ENCODE peak calls at places on chromosome 1, in seven cellular contexts. B is MM.1S, A is testis, V is upper lobe of right lung, O is cardiac muscle cell, L is HepG2, S is colonic mucosa. P is an unnamed sample. For H3K27me3, the result is how much of the 10 kb centered on the place peaks cover.

GRCh38 chr1:35857830-35858229 is 25.2 kb upstream of the AGO1 start:
- DNase-seq in L (no peak), B (peak), V (no peak), S (no peak), A (peak), O (peak), P (peak)

GRCh38 chr1:7760245-7760644 is 10.9 kb upstream of the VAMP3 start:
- DNase-seq in B (no peak), A (no peak), O (no peak), L (no peak), S (no peak), V (no peak), P (no peak)

GRCh38 chr1:157596384-157596783 is 1.5 kb downstream of the FCRL4 start:
- DNase-seq in S (no peak), O (no peak), L (no peak), A (no peak), V (no peak), B (peak), P (no peak)

GRCh38 chr1:243255791-243256512 is at the start of gene SDCCAG8:
- DNase-seq in V (peak), A (peak), L (peak), S (peak), B (peak), O (peak), P (peak)

GRCh38 chr1:168693197-168693871 is 35.7 kb downstream of the DPT start:
- DNase-seq in B (no peak), S (peak), O (no peak), L (peak), V (no peak), A (no peak), P (peak)

GRCh38 chr1:38246955-38247952 is 200.7 kb upstream of the POU3F1 start:
- DNase-seq in O (no peak), V (no peak), L (peak), B (no peak), A (no peak), S (peak), P (peak)

GRCh38 chr1:85571830-85572229 is 8.7 kb upstream of the CCN1 start:
- DNase-seq in B (no peak), V (no peak), S (no peak), A (no peak), O (no peak), L (no peak), P (no peak)

GRCh38 chr1:92804721-92805169 is 19.8 kb upstream of the EVI5 start:
- DNase-seq in B (peak), A (peak), L (peak), V (peak), O (peak), S (peak), P (peak)

GRCh38 chr1:24003331-24003972 is 23.3 kb upstream of the SRSF10 start:
- DNase-seq in V (no peak), B (no peak), A (no peak), S (no peak), L (peak), O (peak), P (peak)

GRCh38 chr1:164767257-164768044 is 208.5 kb downstream of the PBX1 start:
- DNase-seq in S (no peak), A (no peak), B (peak), L (no peak), V (no peak), O (peak), P (no peak)

GRCh38 chr1:202159534-202160371 is 649 bp downstream of the PTPN7 start:
- DNase-seq in O (no peak), B (peak), V (no peak), S (peak), A (peak), L (no peak), P (no peak)

GRCh38 chr1:30407862-30408580 is 315.4 kb downstream of the MATN1 start:
- DNase-seq in S (peak), V (peak), O (peak), A (peak), L (no peak), B (no peak), P (no peak)

GRCh38 chr1:15718199-15718601 is 17.9 kb upstream of the SLC25A34 start:
- DNase-seq in V (no peak), L (no peak), A (no peak), O (no peak), S (no peak), B (no peak), P (no peak)

GRCh38 chr1:164712131-164713031 is 153.4 kb downstream of the PBX1 start:
- DNase-seq in V (no peak), B (no peak), S (peak), A (peak), O (peak), L (no peak), P (peak)

GRCh38 chr1:59699227-59699847 is 115.4 kb upstream of the HOOK1 start:
- DNase-seq in B (peak), S (no peak), O (peak), A (no peak), L (peak), V (no peak), P (peak)

GRCh38 chr1:210299501-210299900 is 29.2 kb upstream of the HHAT start:
- DNase-seq in L (no peak), S (no peak), V (no peak), O (no peak), B (no peak), A (no peak), P (no peak)

GRCh38 chr1:54153548-54154439 is 994 bp upstream of the CDCP2 start:
- DNase-seq in V (no peak), S (peak), A (peak), L (peak), B (no peak), O (peak), P (peak)

GRCh38 chr1:204199579-204199978 is 3.3 kb upstream of the KISS1 start:
- DNase-seq in V (no peak), L (no peak), B (no peak), A (no peak), S (no peak), O (no peak), P (no peak)

GRCh38 chr1:109468903-109469302 is 2.6 kb downstream of the SYPL2 start:
- DNase-seq in O (no peak), S (no peak), V (no peak), A (no peak), B (no peak), L (no peak), P (no peak)
- H3K27me3 ChIP-seq in O (under half), S (under half), V (half or more), A (under half), B (under half), L (half or more), P (half or more)

DNA sequence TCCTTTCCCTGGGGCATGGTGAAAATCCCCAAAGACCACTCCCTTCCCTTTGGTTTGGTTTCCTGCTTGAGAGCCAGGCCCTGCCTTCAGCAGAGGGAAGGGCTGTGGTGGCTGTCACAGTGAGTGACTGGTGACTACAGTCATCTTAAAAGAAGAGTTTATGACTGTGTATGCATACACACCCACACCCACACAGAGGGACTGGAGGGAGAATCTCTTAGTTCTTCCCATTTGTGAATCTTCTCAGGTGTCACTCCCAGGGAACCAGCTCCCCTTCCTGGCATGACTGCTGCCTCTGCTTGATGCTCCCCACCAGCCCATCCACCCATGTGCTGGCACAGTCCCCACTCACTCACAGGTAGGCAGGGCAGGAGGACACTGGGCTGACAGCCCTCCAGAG is 3.9 kb upstream of the KCNA2 start:
- DNase-seq in L (no peak), O (no peak), S (no peak), B (no peak), A (no peak), V (no peak), P (no peak)
- H3K27me3 ChIP-seq in L (half or more), O (half or more), S (under half), B (under half), A (under half), V (under half), P (half or more)

DNA sequence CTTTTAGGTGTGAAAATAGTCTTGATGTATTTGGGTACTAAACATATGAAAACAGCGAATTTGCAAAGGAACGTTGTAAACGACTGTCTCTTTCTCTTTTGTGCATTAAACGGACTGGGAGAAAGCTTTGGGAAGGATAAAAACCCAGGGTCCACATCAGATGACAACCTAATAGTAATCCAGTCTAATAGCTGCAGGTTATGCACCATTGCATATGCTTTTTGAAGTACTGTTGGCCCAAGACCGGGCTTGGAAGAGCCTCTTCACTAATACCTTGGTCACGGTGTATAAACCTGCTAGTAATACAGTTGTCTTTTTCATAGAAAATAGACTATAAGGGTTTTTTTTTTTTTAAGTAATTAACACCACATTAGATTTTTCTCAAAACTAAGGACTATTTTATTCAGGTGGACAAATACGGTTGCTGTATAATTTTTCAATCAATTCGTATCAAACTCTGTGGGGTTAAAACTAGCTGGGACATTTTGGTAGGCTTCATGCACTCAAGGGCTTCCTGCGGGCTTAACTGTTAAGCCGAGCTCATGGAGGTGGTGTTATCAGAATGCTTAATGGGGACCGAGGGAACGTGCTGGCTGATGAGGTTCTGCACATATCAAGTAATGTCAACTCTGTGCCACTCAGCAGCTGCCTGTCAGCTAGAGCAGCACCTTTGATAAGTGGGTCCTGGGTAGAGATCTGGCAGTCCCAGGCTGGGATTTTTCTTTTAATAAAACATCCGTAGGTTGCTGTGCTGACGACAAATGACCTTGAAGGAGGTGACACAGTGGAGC is 2.1 kb downstream of the RYR2 start:
- DNase-seq in V (no peak), A (no peak), L (no peak), S (no peak), O (no peak), B (no peak), P (no peak)
- H3K27me3 ChIP-seq in V (under half), A (under half), L (under half), S (under half), O (under half), B (under half), P (half or more)

DNA sequence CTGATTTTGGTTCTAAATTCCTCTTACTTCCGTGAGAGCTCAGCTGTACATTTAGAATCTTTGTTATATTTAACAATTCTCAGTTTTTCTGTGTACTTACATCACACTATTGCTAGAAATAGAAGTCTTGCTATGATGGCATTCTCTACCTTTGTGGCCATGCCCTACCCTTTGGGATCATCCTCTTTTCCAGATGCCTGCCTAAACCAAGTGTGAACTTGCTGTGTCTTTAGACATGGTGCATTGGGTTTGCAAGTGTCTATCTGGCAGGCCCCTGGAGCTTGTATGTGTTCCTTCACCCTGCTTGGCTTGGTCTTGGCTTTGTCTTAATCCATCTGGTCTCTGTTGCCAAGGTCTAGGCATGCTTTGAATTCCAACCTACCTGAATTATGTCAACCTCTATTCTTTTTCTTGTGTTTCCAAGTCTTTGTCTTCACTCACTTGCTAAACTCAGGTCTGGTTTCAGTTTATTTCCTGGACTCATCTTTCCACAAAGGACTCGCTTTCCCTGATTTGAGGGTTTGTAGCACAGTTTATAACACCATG is 20.6 kb upstream of the APOBEC4 start:
- DNase-seq in S (no peak), V (no peak), L (no peak), O (no peak), A (no peak), B (no peak), P (no peak)
- H3K27me3 ChIP-seq in S (under half), V (under half), L (under half), O (under half), A (under half), B (under half), P (under half)

DNA sequence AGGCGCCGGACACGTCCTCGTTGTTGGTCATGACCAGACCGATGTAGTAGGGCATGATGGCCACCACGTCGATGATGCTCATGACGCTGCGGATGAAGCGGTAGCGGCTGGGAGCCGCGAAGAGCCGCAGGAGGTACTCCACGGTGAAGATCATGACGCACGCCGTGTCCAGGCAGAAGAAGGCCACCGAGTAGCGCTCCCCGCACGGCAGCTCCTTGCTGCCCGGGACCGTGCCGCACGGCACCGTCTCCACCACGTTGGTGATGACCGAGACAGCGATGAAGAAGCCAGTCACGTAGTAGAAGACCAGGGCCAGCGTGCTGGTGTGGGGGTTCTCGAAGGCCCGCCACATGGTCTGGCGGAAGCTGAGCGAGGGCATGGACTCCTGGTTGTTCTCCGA is 7.6 kb downstream of the KCND3 start:
- DNase-seq in V (no peak), B (no peak), L (no peak), S (no peak), O (no peak), A (no peak), P (no peak)
- H3K27me3 ChIP-seq in V (under half), B (under half), L (under half), S (under half), O (half or more), A (under half), P (under half)

GRCh38 chr1:20379075-20379474 is 88.4 kb downstream of the VWA5B1 start:
- DNase-seq in B (no peak), A (no peak), V (no peak), S (no peak), O (no peak), L (no peak), P (no peak)
- H3K27me3 ChIP-seq in B (half or more), A (under half), V (under half), S (under half), O (half or more), L (under half), P (under half)

GRCh38 chr1:21644348-21644747 is 24.8 kb downstream of the RAP1GAP start:
- DNase-seq in B (no peak), A (no peak), V (no peak), L (no peak), O (no peak), S (no peak), P (no peak)

GRCh38 chr1:21643624-21644023 is 25.5 kb downstream of the RAP1GAP start:
- DNase-seq in S (no peak), L (no peak), V (no peak), A (no peak), B (no peak), O (no peak), P (no peak)

GRCh38 chr1:21644906-21645305 is 24.3 kb downstream of the RAP1GAP start:
- DNase-seq in B (no peak), A (no peak), O (no peak), S (no peak), L (no peak), V (no peak), P (no peak)

GRCh38 chr1:21647431-21648373 is 21.5 kb downstream of the RAP1GAP start:
- DNase-seq in V (no peak), A (peak), S (peak), L (no peak), O (peak), B (peak), P (peak)

DNA sequence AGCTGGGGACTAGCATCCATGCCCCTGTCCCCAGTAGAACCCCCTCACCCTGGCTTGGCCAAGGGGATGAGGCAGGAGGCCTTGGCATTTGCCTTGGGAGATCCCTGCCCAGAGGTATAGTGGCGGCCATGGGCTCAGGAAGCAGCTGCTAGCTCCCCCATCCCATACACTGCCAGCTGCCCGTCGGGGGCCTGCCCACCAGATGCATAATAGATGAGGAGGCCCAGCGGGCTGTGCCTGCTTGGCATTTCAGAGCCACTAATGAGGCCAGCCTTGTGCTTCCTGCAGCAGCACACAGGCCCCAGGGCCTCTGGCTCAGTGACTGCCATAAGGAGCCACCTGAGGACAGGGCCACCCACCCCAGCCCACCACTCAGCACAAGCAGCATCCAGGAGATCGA is 23.6 kb downstream of the RAP1GAP start:
- DNase-seq in S (no peak), L (no peak), O (no peak), V (no peak), B (no peak), A (no peak), P (no peak)
- H3K27me3 ChIP-seq in S (under half), L (under half), O (under half), V (under half), B (under half), A (under half), P (under half)

GRCh38 chr1:177181631-177182291 is 11.0 kb downstream of the BRINP2 start:
- DNase-seq in S (peak), B (peak), L (peak), O (peak), V (peak), A (peak), P (peak)
- H3K27me3 ChIP-seq in S (under half), B (under half), L (under half), O (under half), V (under half), A (under half), P (half or more)

P was measured in hepatocyte.